ENCODE peak calls at places on chromosomes 2 and 18, in seven cellular contexts. C, S, M, K, N, X and R are unnamed samples.

GRCh38 chr2:194044321-194044720 is 1612.7 kb upstream of the SLC39A10 start:
- DNase-seq in N (no peak), K (no peak), S (no peak), X (no peak), M (no peak), C (no peak), R (no peak)

GRCh38 chr18:23066504-23067039 is 68.7 kb upstream of the CABLES1 start:
- DNase-seq in N (no peak), K (no peak), S (no peak), X (no peak), C (no peak), M (no peak), R (no peak)

GRCh38 chr2:20672191-20672951 is 5.4 kb downstream of the GDF7 start:
- DNase-seq in M (no peak), K (no peak), X (no peak), C (no peak), S (no peak), N (no peak), R (no peak)

GRCh38 chr2:144459937-144460336 is 60.0 kb downstream of the ZEB2 start:
- DNase-seq in N (no peak), M (no peak), X (no peak), C (no peak), K (peak), S (no peak), R (no peak)

GRCh38 chr18:72360628-72361027 is 183.5 kb downstream of the CBLN2 start:
- DNase-seq in K (no peak), C (no peak), M (no peak), X (no peak), N (no peak), S (no peak), R (no peak)

GRCh38 chr2:130328710-130329109 is 14.0 kb upstream of the IMP4 start:
- DNase-seq in S (no peak), C (no peak), M (peak), X (no peak), K (peak), N (no peak), R (peak)

GRCh38 chr2:195613922-195614321 is 43.1 kb upstream of the SLC39A10 start:
- DNase-seq in C (peak), M (peak), K (peak), X (no peak), S (peak), N (no peak), R (peak)

GRCh38 chr2:20359131-20359530 is 8.5 kb upstream of the PUM2 start:
- DNase-seq in N (no peak), X (no peak), K (no peak), C (no peak), M (no peak), S (no peak), R (no peak)

GRCh38 chr2:85811173-85811849 is 57.5 kb downstream of the ATOH8 start:
- DNase-seq in X (no peak), C (no peak), M (peak), K (peak), N (no peak), S (peak), R (no peak)

GRCh38 chr2:177063331-177063730 is 149.3 kb upstream of the HNRNPA3 start:
- DNase-seq in C (no peak), S (no peak), N (no peak), K (no peak), M (no peak), X (no peak), R (no peak)

GRCh38 chr2:17800219-17800618 is 16.0 kb upstream of the MSGN1 start:
- DNase-seq in K (no peak), M (no peak), C (no peak), S (peak), X (no peak), N (no peak), R (no peak)

GRCh38 chr2:158501301-158501700 is 44.5 kb downstream of the PKP4 start:
- DNase-seq in S (no peak), C (no peak), X (no peak), K (no peak), N (no peak), M (no peak), R (no peak)

GRCh38 chr2:29475446-29476006 is 360.3 kb downstream of the CLIP4 start:
- DNase-seq in N (no peak), X (no peak), S (no peak), K (no peak), M (no peak), C (no peak), R (no peak)

GRCh38 chr18:61948842-61949438 is 56.1 kb upstream of the RNF152 start:
- DNase-seq in K (no peak), M (no peak), S (no peak), C (no peak), N (no peak), X (no peak), R (no peak)

GRCh38 chr2:192254444-192254843 is 59.7 kb upstream of the TMEFF2 start:
- DNase-seq in C (no peak), X (no peak), K (no peak), S (no peak), M (no peak), N (no peak), R (no peak)

DNA sequence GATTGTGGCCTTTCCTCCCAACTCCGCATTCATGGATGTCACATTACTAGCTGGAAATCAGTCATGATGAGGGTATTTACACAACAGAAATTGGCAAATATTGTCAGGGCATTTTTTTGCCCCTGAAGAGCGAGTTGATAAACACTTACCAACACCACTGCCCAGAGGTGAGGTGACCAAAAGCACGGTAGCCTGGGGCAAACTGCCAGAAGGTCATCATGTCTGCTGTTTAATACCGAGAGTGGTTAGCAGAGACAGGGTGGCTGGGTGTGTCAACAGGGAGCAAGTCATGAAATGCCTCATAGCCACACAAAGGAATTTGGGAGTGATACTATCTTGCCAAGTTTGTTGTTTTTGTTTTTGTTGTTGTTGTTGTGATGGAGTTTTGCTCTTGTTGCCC is 37.0 kb upstream of the EPC2 start:
- DNase-seq in K (no peak), S (no peak), N (no peak), X (no peak), C (no peak), M (peak), R (no peak)
- TF ChIP-seq EZH2 in K (no peak), S (no peak), N (no peak), X (no peak), C (no peak), M (no peak), R (no peak)

DNA sequence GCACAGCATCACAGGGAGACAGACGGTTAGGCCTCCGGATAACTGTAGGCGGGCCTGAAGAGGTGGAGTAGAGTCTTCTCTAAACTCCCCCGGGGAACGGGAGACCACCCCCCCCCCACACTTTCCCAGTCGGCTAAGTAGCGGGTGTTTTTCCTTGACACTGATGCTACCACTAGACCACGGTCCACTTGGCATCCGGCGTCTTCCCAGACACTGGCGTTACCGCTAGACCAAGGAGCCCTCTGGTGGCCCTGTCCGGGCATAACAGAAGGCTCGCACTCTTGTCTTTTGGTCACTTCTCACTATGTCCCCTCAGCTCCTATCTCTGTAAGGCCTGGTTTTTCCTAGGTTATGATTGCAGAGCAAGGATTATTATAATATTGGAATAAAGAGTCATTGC is 25.7 kb upstream of the NCL start:
- DNase-seq in K (no peak), N (no peak), M (no peak), S (no peak), C (peak), X (no peak), R (no peak)
- TF ChIP-seq CTCF in K (peak), N (peak), M (peak), S (no peak), C (peak), X (peak), R (peak)

GRCh38 chr18:34978533-34978893 is 62.7 kb upstream of the MAPRE2 start:
- DNase-seq in C (peak), N (no peak), X (no peak), M (no peak), S (no peak), K (no peak), R (no peak)

GRCh38 chr18:34976084-34976483 is 65.1 kb upstream of the MAPRE2 start:
- DNase-seq in K (no peak), N (no peak), C (no peak), X (no peak), S (no peak), M (no peak), R (no peak)

GRCh38 chr18:34977787-34978532 is 63.3 kb upstream of the MAPRE2 start:
- DNase-seq in X (peak), M (no peak), C (peak), N (no peak), K (no peak), S (peak), R (no peak)

GRCh38 chr18:34976899-34977786 is 64.1 kb upstream of the MAPRE2 start:
- DNase-seq in X (peak), M (no peak), N (no peak), C (peak), S (peak), K (peak), R (no peak)

DNA sequence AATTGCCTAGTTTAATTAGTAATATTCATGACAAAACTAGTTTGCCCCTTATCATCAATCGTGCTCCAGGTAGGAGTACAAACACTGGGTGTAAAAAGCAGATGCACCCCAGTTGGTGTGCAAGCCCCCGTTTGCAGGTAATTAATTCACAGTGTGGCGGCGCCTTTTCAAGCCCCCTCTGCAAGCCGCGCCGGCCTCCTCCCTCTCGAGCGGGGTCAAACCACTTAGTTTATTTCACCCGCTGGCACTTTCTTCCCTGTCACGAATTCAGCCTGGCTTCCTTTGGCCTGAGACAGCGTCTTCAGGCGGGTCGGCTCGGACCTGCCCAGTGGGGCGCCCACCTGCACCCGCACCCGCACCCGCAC is 64.7 kb upstream of the MAPRE2 start:
- DNase-seq in C (no peak), K (no peak), M (no peak), N (no peak), X (no peak), S (no peak), R (no peak)
- TF ChIP-seq EZH2 in C (no peak), K (peak), M (no peak), N (no peak), X (no peak), S (no peak), R (peak)

DNA sequence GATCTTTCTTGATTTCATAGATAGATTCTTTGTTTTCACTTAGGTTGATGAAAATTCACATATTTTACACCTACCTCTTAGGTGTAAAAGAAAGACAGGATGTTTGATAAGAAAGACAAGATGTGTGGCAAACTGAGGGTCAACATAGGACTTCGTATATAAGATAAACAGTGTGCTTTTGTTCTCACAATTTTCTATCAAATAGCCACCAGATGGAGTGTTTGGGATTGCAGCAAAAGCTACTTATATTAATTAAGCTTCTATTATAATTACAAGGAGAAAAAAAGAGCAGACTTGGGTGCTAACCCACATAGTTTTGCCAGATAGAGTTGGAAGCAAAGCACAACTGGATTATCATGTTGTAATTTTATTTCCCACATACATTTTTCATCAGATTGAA is 232.9 kb downstream of the CDH7 start:
- DNase-seq in C (no peak), X (peak), K (no peak), S (no peak), N (no peak), M (peak), R (no peak)
- TF ChIP-seq CTCF in C (no peak), X (no peak), K (no peak), S (no peak), N (no peak), M (peak), R (no peak)

GRCh38 chr2:236161531-236161930 is 6.7 kb downstream of the GBX2 start:
- DNase-seq in M (no peak), C (no peak), S (no peak), N (no peak), K (no peak), X (no peak), R (no peak)

GRCh38 chr2:236161082-236161462 is 7.1 kb downstream of the GBX2 start:
- DNase-seq in S (no peak), C (no peak), K (no peak), N (no peak), M (no peak), X (no peak), R (no peak)

GRCh38 chr2:236159778-236160170 is 8.4 kb downstream of the GBX2 start:
- DNase-seq in N (no peak), M (no peak), C (no peak), S (no peak), X (no peak), K (no peak), R (no peak)

GRCh38 chr2:236158969-236159777 is 9.0 kb downstream of the GBX2 start:
- DNase-seq in M (no peak), N (no peak), K (no peak), S (no peak), C (no peak), X (no peak), R (no peak)

GRCh38 chr2:236160366-236161081 is 7.7 kb downstream of the GBX2 start:
- DNase-seq in S (no peak), N (no peak), X (no peak), K (no peak), C (no peak), M (no peak), R (no peak)
- TF ChIP-seq EZH2 in S (no peak), N (no peak), X (no peak), K (no peak), C (no peak), M (no peak), R (no peak)

DNA sequence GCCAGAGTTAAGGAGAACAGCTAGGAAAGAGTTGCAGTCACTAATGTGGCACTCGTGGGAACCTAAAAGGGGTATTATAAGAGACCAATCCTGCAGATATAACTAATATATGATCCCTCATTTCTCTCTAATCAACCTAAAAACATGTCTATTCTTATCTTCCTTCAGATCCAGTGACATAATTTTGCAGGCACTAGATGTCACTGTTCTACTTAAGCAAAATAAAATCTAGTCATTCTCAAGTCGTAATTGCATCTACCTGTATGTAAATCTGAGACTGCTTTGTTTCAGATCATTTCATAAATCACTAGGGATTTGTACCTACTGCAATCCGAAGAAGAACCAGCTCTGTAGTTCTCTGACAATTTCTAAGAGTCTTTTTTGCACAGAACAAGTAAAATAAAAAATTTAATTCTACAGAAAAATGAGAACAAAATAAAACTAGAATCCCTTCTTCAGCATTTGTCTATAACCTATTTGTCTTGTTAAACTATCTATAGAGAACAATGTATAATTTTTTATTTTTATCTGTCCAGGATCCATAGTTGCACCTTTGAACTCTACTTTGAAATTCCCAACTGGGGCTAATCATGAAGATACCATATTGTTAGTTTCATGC is 56.5 kb upstream of the ERBB4 start:
- DNase-seq in C (no peak), M (peak), X (peak), S (no peak), N (peak), K (peak), R (no peak)
- TF ChIP-seq CTCF in C (no peak), M (peak), X (peak), S (peak), N (no peak), K (peak), R (peak)